ENCODE peak calls at places on chromosomes 6 and 20, in six cellular contexts. One of them, this sample, is unnamed.
A peak's percentile ranks its signal among the peaks of the same experiment; 100 is the strongest.

GRCh38 chr6:12801141-12801540 is 84.6 kb downstream of the PHACTR1 start:
- DNase-seq in stimulated activated naive CD8-positive, alpha-beta T cell treated with anti-CD3 and anti-CD28 coated beads, Interleukin-15, Interleukin-2, amounts not matched to agents 100 U/mL and 50 U/mL, for 24 hours: no peak
- DNase-seq in esophagus squamous epithelium: no peak
- DNase-seq in HFF-Myc: no peak
- DNase-seq in stimulated activated CD4-positive, alpha-beta T cell treated with anti-CD3 and anti-CD28 coated beads, Interleukin-2, amount 100 ng/mL, for 48 hours: no peak
- DNase-seq in C1 segment of cervical spinal cord: no peak
- DNase-seq in this sample: no peak

GRCh38 chr6:133947302-133947900 is 5.6 kb upstream of the TBPL1 start:
- DNase-seq in stimulated activated naive CD8-positive, alpha-beta T cell treated with anti-CD3 and anti-CD28 coated beads, Interleukin-15, Interleukin-2, amounts not matched to agents 100 U/mL and 50 U/mL, for 24 hours: no peak
- DNase-seq in esophagus squamous epithelium: no peak
- DNase-seq in HFF-Myc: no peak
- DNase-seq in stimulated activated CD4-positive, alpha-beta T cell treated with anti-CD3 and anti-CD28 coated beads, Interleukin-2, amount 100 ng/mL, for 48 hours: no peak
- DNase-seq in C1 segment of cervical spinal cord: no peak
- DNase-seq in this sample: no peak

GRCh38 chr20:58810116-58810878 is 40.4 kb downstream of the GNAS-AS1 start:
- DNase-seq in stimulated activated naive CD8-positive, alpha-beta T cell treated with anti-CD3 and anti-CD28 coated beads, Interleukin-15, Interleukin-2, amounts not matched to agents 100 U/mL and 50 U/mL, for 24 hours: peak; percentile 42
- DNase-seq in esophagus squamous epithelium: no peak
- DNase-seq in HFF-Myc: no peak
- DNase-seq in stimulated activated CD4-positive, alpha-beta T cell treated with anti-CD3 and anti-CD28 coated beads, Interleukin-2, amount 100 ng/mL, for 48 hours: no peak
- DNase-seq in C1 segment of cervical spinal cord: no peak
- DNase-seq in this sample: no peak

GRCh38 chr20:58238490-58238889 is 10.0 kb upstream of the ANKRD60 start:
- DNase-seq in stimulated activated naive CD8-positive, alpha-beta T cell treated with anti-CD3 and anti-CD28 coated beads, Interleukin-15, Interleukin-2, amounts not matched to agents 100 U/mL and 50 U/mL, for 24 hours: no peak
- DNase-seq in esophagus squamous epithelium: no peak
- DNase-seq in HFF-Myc: no peak
- DNase-seq in stimulated activated CD4-positive, alpha-beta T cell treated with anti-CD3 and anti-CD28 coated beads, Interleukin-2, amount 100 ng/mL, for 48 hours: no peak
- DNase-seq in C1 segment of cervical spinal cord: no peak
- DNase-seq in this sample: no peak

GRCh38 chr6:52416629-52417151 is 3.5 kb upstream of the EFHC1 start:
- DNase-seq in stimulated activated naive CD8-positive, alpha-beta T cell treated with anti-CD3 and anti-CD28 coated beads, Interleukin-15, Interleukin-2, amounts not matched to agents 100 U/mL and 50 U/mL, for 24 hours: peak; percentile 22
- DNase-seq in esophagus squamous epithelium: no peak
- DNase-seq in HFF-Myc: peak; percentile 50
- DNase-seq in stimulated activated CD4-positive, alpha-beta T cell treated with anti-CD3 and anti-CD28 coated beads, Interleukin-2, amount 100 ng/mL, for 48 hours: no peak
- DNase-seq in C1 segment of cervical spinal cord: no peak
- DNase-seq in this sample: no peak

GRCh38 chr20:31719644-31720485 is 2.8 kb downstream of the BCL2L1 start:
- DNase-seq in stimulated activated naive CD8-positive, alpha-beta T cell treated with anti-CD3 and anti-CD28 coated beads, Interleukin-15, Interleukin-2, amounts not matched to agents 100 U/mL and 50 U/mL, for 24 hours: no peak
- DNase-seq in esophagus squamous epithelium: no peak
- DNase-seq in HFF-Myc: no peak
- DNase-seq in stimulated activated CD4-positive, alpha-beta T cell treated with anti-CD3 and anti-CD28 coated beads, Interleukin-2, amount 100 ng/mL, for 48 hours: no peak
- DNase-seq in C1 segment of cervical spinal cord: peak; percentile 40
- DNase-seq in this sample: no peak

GRCh38 chr6:113829702-113830058 is 27.5 kb upstream of the MARCKS start:
- DNase-seq in stimulated activated naive CD8-positive, alpha-beta T cell treated with anti-CD3 and anti-CD28 coated beads, Interleukin-15, Interleukin-2, amounts not matched to agents 100 U/mL and 50 U/mL, for 24 hours: no peak
- DNase-seq in esophagus squamous epithelium: no peak
- DNase-seq in HFF-Myc: no peak
- DNase-seq in stimulated activated CD4-positive, alpha-beta T cell treated with anti-CD3 and anti-CD28 coated beads, Interleukin-2, amount 100 ng/mL, for 48 hours: no peak
- DNase-seq in C1 segment of cervical spinal cord: no peak
- DNase-seq in this sample: no peak

GRCh38 chr6:156423829-156424228 is 353.3 kb upstream of the ARID1B start:
- DNase-seq in stimulated activated naive CD8-positive, alpha-beta T cell treated with anti-CD3 and anti-CD28 coated beads, Interleukin-15, Interleukin-2, amounts not matched to agents 100 U/mL and 50 U/mL, for 24 hours: peak; percentile 21
- DNase-seq in esophagus squamous epithelium: no peak
- DNase-seq in HFF-Myc: no peak
- DNase-seq in stimulated activated CD4-positive, alpha-beta T cell treated with anti-CD3 and anti-CD28 coated beads, Interleukin-2, amount 100 ng/mL, for 48 hours: peak; percentile 8
- DNase-seq in C1 segment of cervical spinal cord: no peak
- DNase-seq in this sample: no peak

GRCh38 chr20:64108731-64109389 is 1.5 kb upstream of the NPBWR2 start:
- DNase-seq in stimulated activated naive CD8-positive, alpha-beta T cell treated with anti-CD3 and anti-CD28 coated beads, Interleukin-15, Interleukin-2, amounts not matched to agents 100 U/mL and 50 U/mL, for 24 hours: no peak
- DNase-seq in esophagus squamous epithelium: no peak
- DNase-seq in HFF-Myc: no peak
- DNase-seq in stimulated activated CD4-positive, alpha-beta T cell treated with anti-CD3 and anti-CD28 coated beads, Interleukin-2, amount 100 ng/mL, for 48 hours: no peak
- DNase-seq in C1 segment of cervical spinal cord: no peak
- DNase-seq in this sample: no peak

GRCh38 chr6:15322781-15323536 is 77.1 kb downstream of the JARID2 start:
- DNase-seq in stimulated activated naive CD8-positive, alpha-beta T cell treated with anti-CD3 and anti-CD28 coated beads, Interleukin-15, Interleukin-2, amounts not matched to agents 100 U/mL and 50 U/mL, for 24 hours: no peak
- DNase-seq in esophagus squamous epithelium: no peak
- DNase-seq in HFF-Myc: no peak
- DNase-seq in stimulated activated CD4-positive, alpha-beta T cell treated with anti-CD3 and anti-CD28 coated beads, Interleukin-2, amount 100 ng/mL, for 48 hours: no peak
- DNase-seq in C1 segment of cervical spinal cord: no peak
- DNase-seq in this sample: no peak

GRCh38 chr20:46000571-46001145 is 8.1 kb upstream of the MMP9 start:
- DNase-seq in stimulated activated naive CD8-positive, alpha-beta T cell treated with anti-CD3 and anti-CD28 coated beads, Interleukin-15, Interleukin-2, amounts not matched to agents 100 U/mL and 50 U/mL, for 24 hours: no peak
- DNase-seq in esophagus squamous epithelium: no peak
- DNase-seq in HFF-Myc: no peak
- DNase-seq in stimulated activated CD4-positive, alpha-beta T cell treated with anti-CD3 and anti-CD28 coated beads, Interleukin-2, amount 100 ng/mL, for 48 hours: no peak
- DNase-seq in C1 segment of cervical spinal cord: no peak
- DNase-seq in this sample: no peak

GRCh38 chr20:60113771-60114170 is 155.5 kb downstream of the CDH26 start:
- DNase-seq in stimulated activated naive CD8-positive, alpha-beta T cell treated with anti-CD3 and anti-CD28 coated beads, Interleukin-15, Interleukin-2, amounts not matched to agents 100 U/mL and 50 U/mL, for 24 hours: no peak
- DNase-seq in esophagus squamous epithelium: no peak
- DNase-seq in HFF-Myc: no peak
- DNase-seq in stimulated activated CD4-positive, alpha-beta T cell treated with anti-CD3 and anti-CD28 coated beads, Interleukin-2, amount 100 ng/mL, for 48 hours: no peak
- DNase-seq in C1 segment of cervical spinal cord: no peak
- DNase-seq in this sample: no peak

GRCh38 chr6:111777357-111777756 is 95.9 kb downstream of the FYN start:
- DNase-seq in stimulated activated naive CD8-positive, alpha-beta T cell treated with anti-CD3 and anti-CD28 coated beads, Interleukin-15, Interleukin-2, amounts not matched to agents 100 U/mL and 50 U/mL, for 24 hours: no peak
- DNase-seq in esophagus squamous epithelium: no peak
- DNase-seq in HFF-Myc: no peak
- DNase-seq in stimulated activated CD4-positive, alpha-beta T cell treated with anti-CD3 and anti-CD28 coated beads, Interleukin-2, amount 100 ng/mL, for 48 hours: no peak
- DNase-seq in C1 segment of cervical spinal cord: no peak
- DNase-seq in this sample: no peak

GRCh38 chr6:90369024-90369519 is 72.4 kb upstream of the BACH2 start:
- DNase-seq in stimulated activated naive CD8-positive, alpha-beta T cell treated with anti-CD3 and anti-CD28 coated beads, Interleukin-15, Interleukin-2, amounts not matched to agents 100 U/mL and 50 U/mL, for 24 hours: no peak
- DNase-seq in esophagus squamous epithelium: peak; percentile 13
- DNase-seq in HFF-Myc: peak; percentile 100
- DNase-seq in stimulated activated CD4-positive, alpha-beta T cell treated with anti-CD3 and anti-CD28 coated beads, Interleukin-2, amount 100 ng/mL, for 48 hours: no peak
- DNase-seq in C1 segment of cervical spinal cord: no peak
- DNase-seq in this sample: peak; percentile 59

GRCh38 chr20:63686492-63687321 is 9.7 kb upstream of the TNFRSF6B start:
- DNase-seq in stimulated activated naive CD8-positive, alpha-beta T cell treated with anti-CD3 and anti-CD28 coated beads, Interleukin-15, Interleukin-2, amounts not matched to agents 100 U/mL and 50 U/mL, for 24 hours: peak; percentile 53
- DNase-seq in esophagus squamous epithelium: no peak
- DNase-seq in HFF-Myc: peak; percentile 69
- DNase-seq in stimulated activated CD4-positive, alpha-beta T cell treated with anti-CD3 and anti-CD28 coated beads, Interleukin-2, amount 100 ng/mL, for 48 hours: no peak
- DNase-seq in C1 segment of cervical spinal cord: no peak
- DNase-seq in this sample: no peak

GRCh38 chr6:105991561-105992314 is 94.4 kb upstream of the PRDM1 start:
- DNase-seq in stimulated activated naive CD8-positive, alpha-beta T cell treated with anti-CD3 and anti-CD28 coated beads, Interleukin-15, Interleukin-2, amounts not matched to agents 100 U/mL and 50 U/mL, for 24 hours: peak; percentile 24
- DNase-seq in esophagus squamous epithelium: no peak
- DNase-seq in HFF-Myc: no peak
- DNase-seq in stimulated activated CD4-positive, alpha-beta T cell treated with anti-CD3 and anti-CD28 coated beads, Interleukin-2, amount 100 ng/mL, for 48 hours: no peak
- DNase-seq in C1 segment of cervical spinal cord: no peak
- DNase-seq in this sample: no peak

GRCh38 chr6:28807682-28808280 is 116.0 kb downstream of the TRIM27 start:
- DNase-seq in stimulated activated naive CD8-positive, alpha-beta T cell treated with anti-CD3 and anti-CD28 coated beads, Interleukin-15, Interleukin-2, amounts not matched to agents 100 U/mL and 50 U/mL, for 24 hours: peak; percentile 54
- DNase-seq in esophagus squamous epithelium: no peak
- DNase-seq in HFF-Myc: peak; percentile 63
- DNase-seq in stimulated activated CD4-positive, alpha-beta T cell treated with anti-CD3 and anti-CD28 coated beads, Interleukin-2, amount 100 ng/mL, for 48 hours: peak; percentile 44
- DNase-seq in C1 segment of cervical spinal cord: no peak
- DNase-seq in this sample: no peak

GRCh38 chr6:87483929-87484328 is 11.2 kb downstream of the SLC35A1 start:
- DNase-seq in stimulated activated naive CD8-positive, alpha-beta T cell treated with anti-CD3 and anti-CD28 coated beads, Interleukin-15, Interleukin-2, amounts not matched to agents 100 U/mL and 50 U/mL, for 24 hours: peak; percentile 19
- DNase-seq in esophagus squamous epithelium: no peak
- DNase-seq in HFF-Myc: peak; percentile 46
- DNase-seq in stimulated activated CD4-positive, alpha-beta T cell treated with anti-CD3 and anti-CD28 coated beads, Interleukin-2, amount 100 ng/mL, for 48 hours: no peak
- DNase-seq in C1 segment of cervical spinal cord: no peak
- DNase-seq in this sample: no peak

GRCh38 chr6:139330271-139330670 is 38.5 kb upstream of the TXLNB start:
- DNase-seq in stimulated activated naive CD8-positive, alpha-beta T cell treated with anti-CD3 and anti-CD28 coated beads, Interleukin-15, Interleukin-2, amounts not matched to agents 100 U/mL and 50 U/mL, for 24 hours: no peak
- DNase-seq in esophagus squamous epithelium: no peak
- DNase-seq in HFF-Myc: no peak
- DNase-seq in stimulated activated CD4-positive, alpha-beta T cell treated with anti-CD3 and anti-CD28 coated beads, Interleukin-2, amount 100 ng/mL, for 48 hours: no peak
- DNase-seq in C1 segment of cervical spinal cord: no peak
- DNase-seq in this sample: no peak

GRCh38 chr6:155377061-155377460 is 62.8 kb upstream of the TFB1M start:
- DNase-seq in stimulated activated naive CD8-positive, alpha-beta T cell treated with anti-CD3 and anti-CD28 coated beads, Interleukin-15, Interleukin-2, amounts not matched to agents 100 U/mL and 50 U/mL, for 24 hours: no peak
- DNase-seq in esophagus squamous epithelium: no peak
- DNase-seq in HFF-Myc: no peak
- DNase-seq in stimulated activated CD4-positive, alpha-beta T cell treated with anti-CD3 and anti-CD28 coated beads, Interleukin-2, amount 100 ng/mL, for 48 hours: no peak
- DNase-seq in C1 segment of cervical spinal cord: no peak
- DNase-seq in this sample: no peak

GRCh38 chr6:33288942-33289783 is at the start of the genes PFDN6 and WDR46:
- DNase-seq in stimulated activated naive CD8-positive, alpha-beta T cell treated with anti-CD3 and anti-CD28 coated beads, Interleukin-15, Interleukin-2, amounts not matched to agents 100 U/mL and 50 U/mL, for 24 hours: peak; percentile 78
- DNase-seq in esophagus squamous epithelium: no peak
- DNase-seq in HFF-Myc: peak; percentile 73
- DNase-seq in stimulated activated CD4-positive, alpha-beta T cell treated with anti-CD3 and anti-CD28 coated beads, Interleukin-2, amount 100 ng/mL, for 48 hours: peak; percentile 65
- DNase-seq in C1 segment of cervical spinal cord: peak; percentile 89
- DNase-seq in this sample: no peak

GRCh38 chr6:41566961-41567360 is 20.8 kb downstream of the FOXP4 start:
- DNase-seq in stimulated activated naive CD8-positive, alpha-beta T cell treated with anti-CD3 and anti-CD28 coated beads, Interleukin-15, Interleukin-2, amounts not matched to agents 100 U/mL and 50 U/mL, for 24 hours: no peak
- DNase-seq in esophagus squamous epithelium: no peak
- DNase-seq in HFF-Myc: no peak
- DNase-seq in stimulated activated CD4-positive, alpha-beta T cell treated with anti-CD3 and anti-CD28 coated beads, Interleukin-2, amount 100 ng/mL, for 48 hours: no peak
- DNase-seq in C1 segment of cervical spinal cord: no peak
- DNase-seq in this sample: no peak

GRCh38 chr6:125821825-125822281 is 31.1 kb downstream of the NCOA7 start:
- DNase-seq in stimulated activated naive CD8-positive, alpha-beta T cell treated with anti-CD3 and anti-CD28 coated beads, Interleukin-15, Interleukin-2, amounts not matched to agents 100 U/mL and 50 U/mL, for 24 hours: no peak
- DNase-seq in esophagus squamous epithelium: no peak
- DNase-seq in HFF-Myc: no peak
- DNase-seq in stimulated activated CD4-positive, alpha-beta T cell treated with anti-CD3 and anti-CD28 coated beads, Interleukin-2, amount 100 ng/mL, for 48 hours: no peak
- DNase-seq in C1 segment of cervical spinal cord: no peak
- DNase-seq in this sample: no peak

GRCh38 chr6:33490621-33491020 is 36.2 kb downstream of the ZBTB9 start:
- DNase-seq in stimulated activated naive CD8-positive, alpha-beta T cell treated with anti-CD3 and anti-CD28 coated beads, Interleukin-15, Interleukin-2, amounts not matched to agents 100 U/mL and 50 U/mL, for 24 hours: no peak
- DNase-seq in esophagus squamous epithelium: no peak
- DNase-seq in HFF-Myc: no peak
- DNase-seq in stimulated activated CD4-positive, alpha-beta T cell treated with anti-CD3 and anti-CD28 coated beads, Interleukin-2, amount 100 ng/mL, for 48 hours: no peak
- DNase-seq in C1 segment of cervical spinal cord: no peak
- DNase-seq in this sample: no peak